ENCODE peak calls at places on chromosomes 12 and 14, in six cellular contexts. One of them, this sample, is unnamed.

GRCh38 chr12:112191840-112192321 is 66.5 kb downstream of the TRAFD1 start:
- DNase-seq in ACHN: no peak
- DNase-seq in mucosa of gallbladder: no peak
- DNase-seq in fibroblast of lung: no peak
- DNase-seq in effector memory CD8-positive, alpha-beta T cell: no peak
- DNase-seq in T-cell: no peak
- DNase-seq in this sample: no peak

GRCh38 chr12:98738002-98738401 is 92.9 kb downstream of the APAF1 start:
- DNase-seq in ACHN: no peak
- DNase-seq in mucosa of gallbladder: no peak
- DNase-seq in fibroblast of lung: peak; percentile 48
- DNase-seq in effector memory CD8-positive, alpha-beta T cell: no peak
- DNase-seq in T-cell: no peak
- DNase-seq in this sample: no peak

GRCh38 chr12:84551373-84551772 is 361.2 kb downstream of the SLC6A15 start:
- DNase-seq in ACHN: no peak
- DNase-seq in mucosa of gallbladder: no peak
- DNase-seq in fibroblast of lung: no peak
- DNase-seq in effector memory CD8-positive, alpha-beta T cell: no peak
- DNase-seq in T-cell: no peak
- DNase-seq in this sample: no peak

GRCh38 chr12:11431486-11431885 is 36.1 kb upstream of the PRB2 start:
- DNase-seq in ACHN: no peak
- DNase-seq in mucosa of gallbladder: no peak
- DNase-seq in fibroblast of lung: no peak
- DNase-seq in effector memory CD8-positive, alpha-beta T cell: no peak
- DNase-seq in T-cell: no peak
- DNase-seq in this sample: no peak

GRCh38 chr14:74804219-74804825 is 41.2 kb downstream of the YLPM1 start:
- DNase-seq in ACHN: no peak
- DNase-seq in mucosa of gallbladder: no peak
- DNase-seq in fibroblast of lung: peak; percentile 53
- DNase-seq in effector memory CD8-positive, alpha-beta T cell: peak; percentile 12
- DNase-seq in T-cell: peak; percentile 16
- DNase-seq in this sample: peak; percentile 43

GRCh38 chr12:120468846-120469449 is 600 bp downstream of the SRSF9 start:
- DNase-seq in ACHN: no peak
- DNase-seq in mucosa of gallbladder: peak; percentile 15
- DNase-seq in fibroblast of lung: peak; percentile 17
- DNase-seq in effector memory CD8-positive, alpha-beta T cell: peak; percentile 9
- DNase-seq in T-cell: no peak
- DNase-seq in this sample: no peak

GRCh38 chr14:68412505-68413496 is 380.1 kb downstream of the ZFP36L1 start:
- DNase-seq in ACHN: no peak
- DNase-seq in mucosa of gallbladder: no peak
- DNase-seq in fibroblast of lung: peak; percentile 34
- DNase-seq in effector memory CD8-positive, alpha-beta T cell: no peak
- DNase-seq in T-cell: no peak
- DNase-seq in this sample: no peak

GRCh38 chr12:130762319-130762675 is 46.2 kb upstream of the RIMBP2 start:
- DNase-seq in ACHN: no peak
- DNase-seq in mucosa of gallbladder: no peak
- DNase-seq in fibroblast of lung: no peak
- DNase-seq in effector memory CD8-positive, alpha-beta T cell: no peak
- DNase-seq in T-cell: no peak
- DNase-seq in this sample: no peak

GRCh38 chr14:31320216-31320615 is 100.1 kb downstream of the HEATR5A start:
- DNase-seq in ACHN: no peak
- DNase-seq in mucosa of gallbladder: no peak
- DNase-seq in fibroblast of lung: no peak
- DNase-seq in effector memory CD8-positive, alpha-beta T cell: no peak
- DNase-seq in T-cell: no peak
- DNase-seq in this sample: no peak

GRCh38 chr12:22321620-22322019 is 12.9 kb downstream of the ST8SIA1 start:
- DNase-seq in ACHN: no peak
- DNase-seq in mucosa of gallbladder: no peak
- DNase-seq in fibroblast of lung: peak; percentile 40
- DNase-seq in effector memory CD8-positive, alpha-beta T cell: no peak
- DNase-seq in T-cell: no peak
- DNase-seq in this sample: no peak

GRCh38 chr12:2803635-2804380 is 8.7 kb upstream of the ITFG2 start:
- DNase-seq in ACHN: no peak
- DNase-seq in mucosa of gallbladder: no peak
- DNase-seq in fibroblast of lung: no peak
- DNase-seq in effector memory CD8-positive, alpha-beta T cell: no peak
- DNase-seq in T-cell: no peak
- DNase-seq in this sample: no peak

GRCh38 chr14:104895207-104895785 is 29.4 kb upstream of the PLD4 start:
- DNase-seq in ACHN: no peak
- DNase-seq in mucosa of gallbladder: no peak
- DNase-seq in fibroblast of lung: no peak
- DNase-seq in effector memory CD8-positive, alpha-beta T cell: no peak
- DNase-seq in T-cell: no peak
- DNase-seq in this sample: no peak

GRCh38 chr12:121711925-121712461 is 559 bp upstream of the TMEM120B start:
- DNase-seq in ACHN: no peak
- DNase-seq in mucosa of gallbladder: peak; percentile 28
- DNase-seq in fibroblast of lung: peak; percentile 31
- DNase-seq in effector memory CD8-positive, alpha-beta T cell: no peak
- DNase-seq in T-cell: peak; percentile 16
- DNase-seq in this sample: no peak

GRCh38 chr14:54189358-54190354 is 207.2 kb upstream of the CDKN3 start:
- DNase-seq in ACHN: peak; percentile 46
- DNase-seq in mucosa of gallbladder: no peak
- DNase-seq in fibroblast of lung: peak; percentile 89
- DNase-seq in effector memory CD8-positive, alpha-beta T cell: no peak
- DNase-seq in T-cell: no peak
- DNase-seq in this sample: no peak

GRCh38 chr12:27614386-27614785 is 81.9 kb upstream of the REP15 start:
- DNase-seq in ACHN: no peak
- DNase-seq in mucosa of gallbladder: no peak
- DNase-seq in fibroblast of lung: no peak
- DNase-seq in effector memory CD8-positive, alpha-beta T cell: no peak
- DNase-seq in T-cell: no peak
- DNase-seq in this sample: no peak

GRCh38 chr12:19144985-19145384 is 15.5 kb downstream of the PLEKHA5 start:
- DNase-seq in ACHN: no peak
- DNase-seq in mucosa of gallbladder: no peak
- DNase-seq in fibroblast of lung: no peak
- DNase-seq in effector memory CD8-positive, alpha-beta T cell: no peak
- DNase-seq in T-cell: no peak
- DNase-seq in this sample: no peak

GRCh38 chr12:132166801-132167591 is 22.7 kb downstream of the NOC4L start:
- DNase-seq in ACHN: no peak
- DNase-seq in mucosa of gallbladder: no peak
- DNase-seq in fibroblast of lung: no peak
- DNase-seq in effector memory CD8-positive, alpha-beta T cell: no peak
- DNase-seq in T-cell: no peak
- DNase-seq in this sample: no peak

GRCh38 chr12:13744566-13744965 is 236.8 kb downstream of the GRIN2B start:
- DNase-seq in ACHN: no peak
- DNase-seq in mucosa of gallbladder: no peak
- DNase-seq in fibroblast of lung: no peak
- DNase-seq in effector memory CD8-positive, alpha-beta T cell: no peak
- DNase-seq in T-cell: no peak
- DNase-seq in this sample: no peak

GRCh38 chr14:93676416-93676958 is 111.8 kb downstream of the PRIMA1 start:
- DNase-seq in ACHN: no peak
- DNase-seq in mucosa of gallbladder: no peak
- DNase-seq in fibroblast of lung: no peak
- DNase-seq in effector memory CD8-positive, alpha-beta T cell: no peak
- DNase-seq in T-cell: no peak
- DNase-seq in this sample: no peak

GRCh38 chr14:34971381-34971780 is 11.4 kb upstream of the SRP54 start:
- DNase-seq in ACHN: no peak
- DNase-seq in mucosa of gallbladder: no peak
- DNase-seq in fibroblast of lung: peak; percentile 52
- DNase-seq in effector memory CD8-positive, alpha-beta T cell: no peak
- DNase-seq in T-cell: no peak
- DNase-seq in this sample: no peak

GRCh38 chr12:2267624-2268477 is 215.1 kb downstream of the CACNA1C start:
- DNase-seq in ACHN: peak; percentile 72
- DNase-seq in mucosa of gallbladder: no peak
- DNase-seq in fibroblast of lung: peak; percentile 88
- DNase-seq in effector memory CD8-positive, alpha-beta T cell: no peak
- DNase-seq in T-cell: no peak
- DNase-seq in this sample: no peak

GRCh38 chr12:119014368-119014767 is 33.0 kb downstream of the SRRM4 start:
- DNase-seq in ACHN: no peak
- DNase-seq in mucosa of gallbladder: no peak
- DNase-seq in fibroblast of lung: no peak
- DNase-seq in effector memory CD8-positive, alpha-beta T cell: no peak
- DNase-seq in T-cell: no peak
- DNase-seq in this sample: no peak

GRCh38 chr14:70357985-70358384 is 1.5 kb downstream of the COX16 start:
- DNase-seq in ACHN: no peak
- DNase-seq in mucosa of gallbladder: no peak
- DNase-seq in fibroblast of lung: no peak
- DNase-seq in effector memory CD8-positive, alpha-beta T cell: no peak
- DNase-seq in T-cell: no peak
- DNase-seq in this sample: no peak